ENCODE peak calls at places on chromosomes 3 and 15, in eight cellular contexts. One of them, this sample, is unnamed.

GRCh38 chr3:31358473-31359075 is 174.2 kb upstream of the STT3B start:
- DNase-seq in psoas muscle: no peak
- DNase-seq in DMS153: no peak
- DNase-seq in LHCN-M2: no peak
- DNase-seq in activated naive CD8-positive, alpha-beta T cell treated with anti-CD3 and anti-CD28 coated beads, Interleukin-2, amount 50 U/mL, for 24 hours: no peak
- DNase-seq in HTR-8/SVneo: no peak
- DNase-seq in mucosa of gallbladder: no peak
- DNase-seq in stimulated activated CD4-positive, alpha-beta T cell treated with anti-CD3 and anti-CD28 coated beads, Interleukin-2, amount 100 ng/mL, for 48 hours: no peak
- DNase-seq in this sample: no peak

GRCh38 chr15:77037475-77038209 is 33.3 kb downstream of the TSPAN3 start:
- DNase-seq in LHCN-M2: no peak
- DNase-seq in stimulated activated CD4-positive, alpha-beta T cell treated with anti-CD3 and anti-CD28 coated beads, Interleukin-2, amount 100 ng/mL, for 48 hours: no peak
- DNase-seq in psoas muscle: no peak
- DNase-seq in HTR-8/SVneo: no peak
- DNase-seq in activated naive CD8-positive, alpha-beta T cell treated with anti-CD3 and anti-CD28 coated beads, Interleukin-2, amount 50 U/mL, for 24 hours: no peak
- DNase-seq in DMS153: no peak
- DNase-seq in mucosa of gallbladder: no peak
- DNase-seq in this sample: no peak

GRCh38 chr15:80403712-80404056 is 498 bp upstream of the ARNT2 start:
- DNase-seq in stimulated activated CD4-positive, alpha-beta T cell treated with anti-CD3 and anti-CD28 coated beads, Interleukin-2, amount 100 ng/mL, for 48 hours: no peak
- DNase-seq in mucosa of gallbladder: no peak
- DNase-seq in HTR-8/SVneo: no peak
- DNase-seq in LHCN-M2: no peak
- DNase-seq in psoas muscle: peak
- DNase-seq in DMS153: no peak
- DNase-seq in activated naive CD8-positive, alpha-beta T cell treated with anti-CD3 and anti-CD28 coated beads, Interleukin-2, amount 50 U/mL, for 24 hours: no peak
- DNase-seq in this sample: no peak

GRCh38 chr3:79038057-79038456 is 729.7 kb downstream of the ROBO1 start:
- DNase-seq in HTR-8/SVneo: no peak
- DNase-seq in psoas muscle: no peak
- DNase-seq in stimulated activated CD4-positive, alpha-beta T cell treated with anti-CD3 and anti-CD28 coated beads, Interleukin-2, amount 100 ng/mL, for 48 hours: no peak
- DNase-seq in activated naive CD8-positive, alpha-beta T cell treated with anti-CD3 and anti-CD28 coated beads, Interleukin-2, amount 50 U/mL, for 24 hours: no peak
- DNase-seq in DMS153: no peak
- DNase-seq in LHCN-M2: no peak
- DNase-seq in mucosa of gallbladder: no peak
- DNase-seq in this sample: no peak

GRCh38 chr3:113286524-113286923 is 75.2 kb downstream of the BOC start:
- DNase-seq in stimulated activated CD4-positive, alpha-beta T cell treated with anti-CD3 and anti-CD28 coated beads, Interleukin-2, amount 100 ng/mL, for 48 hours: no peak
- DNase-seq in psoas muscle: peak
- DNase-seq in activated naive CD8-positive, alpha-beta T cell treated with anti-CD3 and anti-CD28 coated beads, Interleukin-2, amount 50 U/mL, for 24 hours: no peak
- DNase-seq in DMS153: no peak
- DNase-seq in mucosa of gallbladder: no peak
- DNase-seq in HTR-8/SVneo: no peak
- DNase-seq in LHCN-M2: no peak
- DNase-seq in this sample: no peak

GRCh38 chr3:114622001-114622400 is 328.2 kb downstream of the TIGIT start:
- DNase-seq in stimulated activated CD4-positive, alpha-beta T cell treated with anti-CD3 and anti-CD28 coated beads, Interleukin-2, amount 100 ng/mL, for 48 hours: no peak
- DNase-seq in mucosa of gallbladder: no peak
- DNase-seq in activated naive CD8-positive, alpha-beta T cell treated with anti-CD3 and anti-CD28 coated beads, Interleukin-2, amount 50 U/mL, for 24 hours: no peak
- DNase-seq in HTR-8/SVneo: no peak
- DNase-seq in LHCN-M2: no peak
- DNase-seq in psoas muscle: no peak
- DNase-seq in DMS153: no peak
- DNase-seq in this sample: no peak

GRCh38 chr3:97968376-97968775 is 3.9 kb downstream of the RIOX2 start:
- DNase-seq in mucosa of gallbladder: no peak
- DNase-seq in HTR-8/SVneo: no peak
- DNase-seq in psoas muscle: no peak
- DNase-seq in LHCN-M2: no peak
- DNase-seq in DMS153: no peak
- DNase-seq in stimulated activated CD4-positive, alpha-beta T cell treated with anti-CD3 and anti-CD28 coated beads, Interleukin-2, amount 100 ng/mL, for 48 hours: no peak
- DNase-seq in activated naive CD8-positive, alpha-beta T cell treated with anti-CD3 and anti-CD28 coated beads, Interleukin-2, amount 50 U/mL, for 24 hours: no peak
- DNase-seq in this sample: no peak

GRCh38 chr3:50651445-50651844 is 23.3 kb upstream of the DOCK3 start:
- DNase-seq in activated naive CD8-positive, alpha-beta T cell treated with anti-CD3 and anti-CD28 coated beads, Interleukin-2, amount 50 U/mL, for 24 hours: no peak
- DNase-seq in stimulated activated CD4-positive, alpha-beta T cell treated with anti-CD3 and anti-CD28 coated beads, Interleukin-2, amount 100 ng/mL, for 48 hours: no peak
- DNase-seq in DMS153: no peak
- DNase-seq in mucosa of gallbladder: no peak
- DNase-seq in psoas muscle: peak
- DNase-seq in HTR-8/SVneo: no peak
- DNase-seq in LHCN-M2: no peak
- DNase-seq in this sample: no peak

GRCh38 chr3:14358426-14359211 is 43.8 kb upstream of the SLC6A6 start:
- DNase-seq in HTR-8/SVneo: no peak
- DNase-seq in LHCN-M2: no peak
- DNase-seq in mucosa of gallbladder: peak
- DNase-seq in psoas muscle: no peak
- DNase-seq in stimulated activated CD4-positive, alpha-beta T cell treated with anti-CD3 and anti-CD28 coated beads, Interleukin-2, amount 100 ng/mL, for 48 hours: no peak
- DNase-seq in DMS153: no peak
- DNase-seq in activated naive CD8-positive, alpha-beta T cell treated with anti-CD3 and anti-CD28 coated beads, Interleukin-2, amount 50 U/mL, for 24 hours: no peak
- DNase-seq in this sample: peak

GRCh38 chr15:101827257-101827656 is 15.3 kb downstream of the OR4F15 start:
- DNase-seq in mucosa of gallbladder: no peak
- DNase-seq in psoas muscle: no peak
- DNase-seq in LHCN-M2: no peak
- DNase-seq in DMS153: no peak
- DNase-seq in activated naive CD8-positive, alpha-beta T cell treated with anti-CD3 and anti-CD28 coated beads, Interleukin-2, amount 50 U/mL, for 24 hours: no peak
- DNase-seq in stimulated activated CD4-positive, alpha-beta T cell treated with anti-CD3 and anti-CD28 coated beads, Interleukin-2, amount 100 ng/mL, for 48 hours: no peak
- DNase-seq in HTR-8/SVneo: no peak
- DNase-seq in this sample: no peak

GRCh38 chr15:81189583-81190283 is 6.9 kb upstream of the IL16 start:
- DNase-seq in activated naive CD8-positive, alpha-beta T cell treated with anti-CD3 and anti-CD28 coated beads, Interleukin-2, amount 50 U/mL, for 24 hours: no peak
- DNase-seq in DMS153: no peak
- DNase-seq in LHCN-M2: peak
- DNase-seq in stimulated activated CD4-positive, alpha-beta T cell treated with anti-CD3 and anti-CD28 coated beads, Interleukin-2, amount 100 ng/mL, for 48 hours: no peak
- DNase-seq in HTR-8/SVneo: no peak
- DNase-seq in psoas muscle: peak
- DNase-seq in mucosa of gallbladder: peak
- DNase-seq in this sample: peak

GRCh38 chr3:775178-775885 is 317.5 kb upstream of the CNTN6 start:
- DNase-seq in LHCN-M2: no peak
- DNase-seq in HTR-8/SVneo: no peak
- DNase-seq in mucosa of gallbladder: no peak
- DNase-seq in activated naive CD8-positive, alpha-beta T cell treated with anti-CD3 and anti-CD28 coated beads, Interleukin-2, amount 50 U/mL, for 24 hours: no peak
- DNase-seq in stimulated activated CD4-positive, alpha-beta T cell treated with anti-CD3 and anti-CD28 coated beads, Interleukin-2, amount 100 ng/mL, for 48 hours: no peak
- DNase-seq in DMS153: no peak
- DNase-seq in psoas muscle: no peak
- DNase-seq in this sample: no peak

GRCh38 chr3:16363636-16364035 is 98.6 kb downstream of the OXNAD1 start:
- DNase-seq in DMS153: no peak
- DNase-seq in stimulated activated CD4-positive, alpha-beta T cell treated with anti-CD3 and anti-CD28 coated beads, Interleukin-2, amount 100 ng/mL, for 48 hours: no peak
- DNase-seq in activated naive CD8-positive, alpha-beta T cell treated with anti-CD3 and anti-CD28 coated beads, Interleukin-2, amount 50 U/mL, for 24 hours: no peak
- DNase-seq in LHCN-M2: no peak
- DNase-seq in mucosa of gallbladder: no peak
- DNase-seq in HTR-8/SVneo: no peak
- DNase-seq in psoas muscle: no peak
- DNase-seq in this sample: no peak

GRCh38 chr15:89751748-89752147 is 699 bp upstream of the MESP1 start:
- DNase-seq in LHCN-M2: no peak
- DNase-seq in HTR-8/SVneo: no peak
- DNase-seq in stimulated activated CD4-positive, alpha-beta T cell treated with anti-CD3 and anti-CD28 coated beads, Interleukin-2, amount 100 ng/mL, for 48 hours: no peak
- DNase-seq in DMS153: peak
- DNase-seq in mucosa of gallbladder: no peak
- DNase-seq in activated naive CD8-positive, alpha-beta T cell treated with anti-CD3 and anti-CD28 coated beads, Interleukin-2, amount 50 U/mL, for 24 hours: no peak
- DNase-seq in psoas muscle: no peak
- DNase-seq in this sample: no peak

GRCh38 chr3:51610708-51611107 is 60.3 kb upstream of the TEX264 start:
- DNase-seq in mucosa of gallbladder: no peak
- DNase-seq in psoas muscle: no peak
- DNase-seq in stimulated activated CD4-positive, alpha-beta T cell treated with anti-CD3 and anti-CD28 coated beads, Interleukin-2, amount 100 ng/mL, for 48 hours: no peak
- DNase-seq in DMS153: no peak
- DNase-seq in activated naive CD8-positive, alpha-beta T cell treated with anti-CD3 and anti-CD28 coated beads, Interleukin-2, amount 50 U/mL, for 24 hours: no peak
- DNase-seq in LHCN-M2: no peak
- DNase-seq in HTR-8/SVneo: no peak
- DNase-seq in this sample: no peak

GRCh38 chr15:93703092-93703785 is 528.1 kb upstream of the MCTP2 start:
- DNase-seq in DMS153: no peak
- DNase-seq in HTR-8/SVneo: no peak
- DNase-seq in stimulated activated CD4-positive, alpha-beta T cell treated with anti-CD3 and anti-CD28 coated beads, Interleukin-2, amount 100 ng/mL, for 48 hours: no peak
- DNase-seq in psoas muscle: no peak
- DNase-seq in mucosa of gallbladder: no peak
- DNase-seq in LHCN-M2: no peak
- DNase-seq in activated naive CD8-positive, alpha-beta T cell treated with anti-CD3 and anti-CD28 coated beads, Interleukin-2, amount 50 U/mL, for 24 hours: no peak
- DNase-seq in this sample: no peak

GRCh38 chr15:34304613-34305012 is 33.0 kb downstream of the SLC12A6 start:
- DNase-seq in HTR-8/SVneo: no peak
- DNase-seq in stimulated activated CD4-positive, alpha-beta T cell treated with anti-CD3 and anti-CD28 coated beads, Interleukin-2, amount 100 ng/mL, for 48 hours: no peak
- DNase-seq in DMS153: no peak
- DNase-seq in activated naive CD8-positive, alpha-beta T cell treated with anti-CD3 and anti-CD28 coated beads, Interleukin-2, amount 50 U/mL, for 24 hours: no peak
- DNase-seq in LHCN-M2: peak
- DNase-seq in mucosa of gallbladder: no peak
- DNase-seq in psoas muscle: no peak
- DNase-seq in this sample: no peak

GRCh38 chr3:22565393-22565792 is 637.7 kb upstream of the UBE2E2 start:
- DNase-seq in HTR-8/SVneo: no peak
- DNase-seq in stimulated activated CD4-positive, alpha-beta T cell treated with anti-CD3 and anti-CD28 coated beads, Interleukin-2, amount 100 ng/mL, for 48 hours: no peak
- DNase-seq in LHCN-M2: no peak
- DNase-seq in activated naive CD8-positive, alpha-beta T cell treated with anti-CD3 and anti-CD28 coated beads, Interleukin-2, amount 50 U/mL, for 24 hours: no peak
- DNase-seq in mucosa of gallbladder: no peak
- DNase-seq in psoas muscle: no peak
- DNase-seq in DMS153: no peak
- DNase-seq in this sample: no peak

GRCh38 chr15:65953622-65954021 is 84.3 kb downstream of the RAB11A start:
- DNase-seq in activated naive CD8-positive, alpha-beta T cell treated with anti-CD3 and anti-CD28 coated beads, Interleukin-2, amount 50 U/mL, for 24 hours: no peak
- DNase-seq in stimulated activated CD4-positive, alpha-beta T cell treated with anti-CD3 and anti-CD28 coated beads, Interleukin-2, amount 100 ng/mL, for 48 hours: no peak
- DNase-seq in psoas muscle: no peak
- DNase-seq in HTR-8/SVneo: no peak
- DNase-seq in DMS153: no peak
- DNase-seq in mucosa of gallbladder: no peak
- DNase-seq in LHCN-M2: no peak
- DNase-seq in this sample: no peak

GRCh38 chr3:141835557-141836224 is 40.8 kb upstream of the ATP1B3 start:
- DNase-seq in HTR-8/SVneo: no peak
- DNase-seq in activated naive CD8-positive, alpha-beta T cell treated with anti-CD3 and anti-CD28 coated beads, Interleukin-2, amount 50 U/mL, for 24 hours: no peak
- DNase-seq in psoas muscle: no peak
- DNase-seq in DMS153: no peak
- DNase-seq in LHCN-M2: peak
- DNase-seq in mucosa of gallbladder: no peak
- DNase-seq in stimulated activated CD4-positive, alpha-beta T cell treated with anti-CD3 and anti-CD28 coated beads, Interleukin-2, amount 100 ng/mL, for 48 hours: no peak
- DNase-seq in this sample: no peak

GRCh38 chr15:51155016-51155580 is 60.4 kb upstream of the TNFAIP8L3 start:
- DNase-seq in DMS153: no peak
- DNase-seq in mucosa of gallbladder: no peak
- DNase-seq in activated naive CD8-positive, alpha-beta T cell treated with anti-CD3 and anti-CD28 coated beads, Interleukin-2, amount 50 U/mL, for 24 hours: no peak
- DNase-seq in HTR-8/SVneo: no peak
- DNase-seq in psoas muscle: no peak
- DNase-seq in LHCN-M2: peak
- DNase-seq in stimulated activated CD4-positive, alpha-beta T cell treated with anti-CD3 and anti-CD28 coated beads, Interleukin-2, amount 100 ng/mL, for 48 hours: no peak
- DNase-seq in this sample: no peak

GRCh38 chr3:129182390-129183180 is 1.1 kb downstream of the CNBP start:
- DNase-seq in psoas muscle: no peak
- DNase-seq in stimulated activated CD4-positive, alpha-beta T cell treated with anti-CD3 and anti-CD28 coated beads, Interleukin-2, amount 100 ng/mL, for 48 hours: no peak
- DNase-seq in activated naive CD8-positive, alpha-beta T cell treated with anti-CD3 and anti-CD28 coated beads, Interleukin-2, amount 50 U/mL, for 24 hours: no peak
- DNase-seq in LHCN-M2: peak
- DNase-seq in mucosa of gallbladder: no peak
- DNase-seq in DMS153: no peak
- DNase-seq in HTR-8/SVneo: no peak
- DNase-seq in this sample: no peak

GRCh38 chr3:71051893-71052687 is 531.4 kb downstream of the FOXP1 start:
- DNase-seq in activated naive CD8-positive, alpha-beta T cell treated with anti-CD3 and anti-CD28 coated beads, Interleukin-2, amount 50 U/mL, for 24 hours: no peak
- DNase-seq in LHCN-M2: peak
- DNase-seq in HTR-8/SVneo: peak
- DNase-seq in DMS153: peak
- DNase-seq in psoas muscle: no peak
- DNase-seq in stimulated activated CD4-positive, alpha-beta T cell treated with anti-CD3 and anti-CD28 coated beads, Interleukin-2, amount 100 ng/mL, for 48 hours: no peak
- DNase-seq in mucosa of gallbladder: no peak
- DNase-seq in this sample: no peak

GRCh38 chr3:43288366-43288765 is 2.0 kb downstream of the SNRK start:
- DNase-seq in stimulated activated CD4-positive, alpha-beta T cell treated with anti-CD3 and anti-CD28 coated beads, Interleukin-2, amount 100 ng/mL, for 48 hours: no peak
- DNase-seq in DMS153: no peak
- DNase-seq in HTR-8/SVneo: no peak
- DNase-seq in activated naive CD8-positive, alpha-beta T cell treated with anti-CD3 and anti-CD28 coated beads, Interleukin-2, amount 50 U/mL, for 24 hours: no peak
- DNase-seq in mucosa of gallbladder: no peak
- DNase-seq in LHCN-M2: peak
- DNase-seq in psoas muscle: no peak
- DNase-seq in this sample: no peak

GRCh38 chr15:79296583-79296982 is 14.1 kb downstream of the ANKRD34C start:
- DNase-seq in stimulated activated CD4-positive, alpha-beta T cell treated with anti-CD3 and anti-CD28 coated beads, Interleukin-2, amount 100 ng/mL, for 48 hours: no peak
- DNase-seq in activated naive CD8-positive, alpha-beta T cell treated with anti-CD3 and anti-CD28 coated beads, Interleukin-2, amount 50 U/mL, for 24 hours: no peak
- DNase-seq in LHCN-M2: no peak
- DNase-seq in HTR-8/SVneo: no peak
- DNase-seq in psoas muscle: no peak
- DNase-seq in DMS153: no peak
- DNase-seq in mucosa of gallbladder: no peak
- DNase-seq in this sample: no peak

GRCh38 chr3:127730666-127731294 is 58.0 kb downstream of the ABTB1 start:
- DNase-seq in psoas muscle: no peak
- DNase-seq in activated naive CD8-positive, alpha-beta T cell treated with anti-CD3 and anti-CD28 coated beads, Interleukin-2, amount 50 U/mL, for 24 hours: no peak
- DNase-seq in DMS153: no peak
- DNase-seq in stimulated activated CD4-positive, alpha-beta T cell treated with anti-CD3 and anti-CD28 coated beads, Interleukin-2, amount 100 ng/mL, for 48 hours: no peak
- DNase-seq in HTR-8/SVneo: no peak
- DNase-seq in LHCN-M2: no peak
- DNase-seq in mucosa of gallbladder: no peak
- DNase-seq in this sample: no peak

GRCh38 chr3:123331006-123331405 is 117.9 kb downstream of the ADCY5 start:
- DNase-seq in mucosa of gallbladder: peak
- DNase-seq in DMS153: no peak
- DNase-seq in psoas muscle: no peak
- DNase-seq in LHCN-M2: no peak
- DNase-seq in activated naive CD8-positive, alpha-beta T cell treated with anti-CD3 and anti-CD28 coated beads, Interleukin-2, amount 50 U/mL, for 24 hours: no peak
- DNase-seq in HTR-8/SVneo: no peak
- DNase-seq in stimulated activated CD4-positive, alpha-beta T cell treated with anti-CD3 and anti-CD28 coated beads, Interleukin-2, amount 100 ng/mL, for 48 hours: no peak
- DNase-seq in this sample: peak

GRCh38 chr15:90828111-90828510 is 40.3 kb upstream of the FURIN start:
- DNase-seq in stimulated activated CD4-positive, alpha-beta T cell treated with anti-CD3 and anti-CD28 coated beads, Interleukin-2, amount 100 ng/mL, for 48 hours: no peak
- DNase-seq in mucosa of gallbladder: no peak
- DNase-seq in activated naive CD8-positive, alpha-beta T cell treated with anti-CD3 and anti-CD28 coated beads, Interleukin-2, amount 50 U/mL, for 24 hours: no peak
- DNase-seq in psoas muscle: no peak
- DNase-seq in LHCN-M2: no peak
- DNase-seq in HTR-8/SVneo: no peak
- DNase-seq in DMS153: no peak
- DNase-seq in this sample: no peak

GRCh38 chr3:101284757-101285156 is 35.6 kb downstream of the IMPG2 start:
- DNase-seq in DMS153: no peak
- DNase-seq in LHCN-M2: no peak
- DNase-seq in stimulated activated CD4-positive, alpha-beta T cell treated with anti-CD3 and anti-CD28 coated beads, Interleukin-2, amount 100 ng/mL, for 48 hours: no peak
- DNase-seq in psoas muscle: no peak
- DNase-seq in HTR-8/SVneo: no peak
- DNase-seq in mucosa of gallbladder: no peak
- DNase-seq in activated naive CD8-positive, alpha-beta T cell treated with anti-CD3 and anti-CD28 coated beads, Interleukin-2, amount 50 U/mL, for 24 hours: no peak
- DNase-seq in this sample: no peak

GRCh38 chr3:47766186-47766585 is 15.5 kb downstream of the SMARCC1 start:
- DNase-seq in HTR-8/SVneo: no peak
- DNase-seq in activated naive CD8-positive, alpha-beta T cell treated with anti-CD3 and anti-CD28 coated beads, Interleukin-2, amount 50 U/mL, for 24 hours: no peak
- DNase-seq in LHCN-M2: no peak
- DNase-seq in psoas muscle: no peak
- DNase-seq in stimulated activated CD4-positive, alpha-beta T cell treated with anti-CD3 and anti-CD28 coated beads, Interleukin-2, amount 100 ng/mL, for 48 hours: no peak
- DNase-seq in mucosa of gallbladder: no peak
- DNase-seq in DMS153: no peak
- DNase-seq in this sample: no peak

GRCh38 chr15:66940368-66940767 is 125.0 kb upstream of the SMAD3 start:
- DNase-seq in stimulated activated CD4-positive, alpha-beta T cell treated with anti-CD3 and anti-CD28 coated beads, Interleukin-2, amount 100 ng/mL, for 48 hours: no peak
- DNase-seq in psoas muscle: no peak
- DNase-seq in LHCN-M2: peak
- DNase-seq in activated naive CD8-positive, alpha-beta T cell treated with anti-CD3 and anti-CD28 coated beads, Interleukin-2, amount 50 U/mL, for 24 hours: peak
- DNase-seq in mucosa of gallbladder: no peak
- DNase-seq in DMS153: no peak
- DNase-seq in HTR-8/SVneo: no peak
- DNase-seq in this sample: no peak

GRCh38 chr15:69648215-69648614 is 195.6 kb downstream of the RPLP1 start:
- DNase-seq in activated naive CD8-positive, alpha-beta T cell treated with anti-CD3 and anti-CD28 coated beads, Interleukin-2, amount 50 U/mL, for 24 hours: no peak
- DNase-seq in stimulated activated CD4-positive, alpha-beta T cell treated with anti-CD3 and anti-CD28 coated beads, Interleukin-2, amount 100 ng/mL, for 48 hours: no peak
- DNase-seq in LHCN-M2: peak
- DNase-seq in DMS153: no peak
- DNase-seq in mucosa of gallbladder: no peak
- DNase-seq in HTR-8/SVneo: no peak
- DNase-seq in psoas muscle: no peak
- DNase-seq in this sample: no peak

GRCh38 chr15:28960979-28961378 is 75.2 kb downstream of the APBA2 start:
- DNase-seq in DMS153: no peak
- DNase-seq in psoas muscle: no peak
- DNase-seq in stimulated activated CD4-positive, alpha-beta T cell treated with anti-CD3 and anti-CD28 coated beads, Interleukin-2, amount 100 ng/mL, for 48 hours: no peak
- DNase-seq in LHCN-M2: no peak
- DNase-seq in activated naive CD8-positive, alpha-beta T cell treated with anti-CD3 and anti-CD28 coated beads, Interleukin-2, amount 50 U/mL, for 24 hours: no peak
- DNase-seq in HTR-8/SVneo: peak
- DNase-seq in mucosa of gallbladder: no peak
- DNase-seq in this sample: no peak

GRCh38 chr15:58886921-58887320 is 46.6 kb downstream of the SLTM start:
- DNase-seq in DMS153: no peak
- DNase-seq in psoas muscle: no peak
- DNase-seq in LHCN-M2: no peak
- DNase-seq in mucosa of gallbladder: no peak
- DNase-seq in stimulated activated CD4-positive, alpha-beta T cell treated with anti-CD3 and anti-CD28 coated beads, Interleukin-2, amount 100 ng/mL, for 48 hours: no peak
- DNase-seq in activated naive CD8-positive, alpha-beta T cell treated with anti-CD3 and anti-CD28 coated beads, Interleukin-2, amount 50 U/mL, for 24 hours: no peak
- DNase-seq in HTR-8/SVneo: no peak
- DNase-seq in this sample: no peak

This sample was measured in left cardiac atrium.